ENCODE peak calls at places on chromosome 18, in nine cellular contexts. One of them, this sample, is unnamed.

GRCh38 chr18:48818329-48819254 is 132.2 kb downstream of the SMAD7 start:
- DNase-seq in ACHN: no peak
- DNase-seq in psoas muscle: no peak
- DNase-seq in heart left ventricle: no peak
- DNase-seq in T-helper 17 cell: no peak
- DNase-seq in AG09309: no peak
- DNase-seq in activated CD4-positive, alpha-beta T cell treated with anti-CD3 and anti-CD28 coated beads for 4 hours: no peak
- DNase-seq in NCI-H1105: no peak
- DNase-seq in tibial artery: peak
- DNase-seq in this sample: no peak

GRCh38 chr18:8615397-8616025 is 6.3 kb downstream of the RAB12 start:
- DNase-seq in psoas muscle: no peak
- DNase-seq in activated CD4-positive, alpha-beta T cell treated with anti-CD3 and anti-CD28 coated beads for 4 hours: no peak
- DNase-seq in tibial artery: no peak
- DNase-seq in AG09309: peak
- DNase-seq in T-helper 17 cell: no peak
- DNase-seq in heart left ventricle: peak
- DNase-seq in NCI-H1105: no peak
- DNase-seq in ACHN: peak
- DNase-seq in this sample: no peak

GRCh38 chr18:34977787-34978532 is 63.3 kb upstream of the MAPRE2 start:
- DNase-seq in psoas muscle: peak
- DNase-seq in heart left ventricle: peak
- DNase-seq in activated CD4-positive, alpha-beta T cell treated with anti-CD3 and anti-CD28 coated beads for 4 hours: peak
- DNase-seq in ACHN: peak
- DNase-seq in T-helper 17 cell: peak
- DNase-seq in tibial artery: no peak
- DNase-seq in AG09309: no peak
- DNase-seq in NCI-H1105: peak
- DNase-seq in this sample: peak

GRCh38 chr18:5582054-5582453 is 38.3 kb upstream of the EPB41L3 start:
- DNase-seq in ACHN: no peak
- DNase-seq in psoas muscle: no peak
- DNase-seq in heart left ventricle: no peak
- DNase-seq in AG09309: peak
- DNase-seq in T-helper 17 cell: no peak
- DNase-seq in NCI-H1105: no peak
- DNase-seq in tibial artery: no peak
- DNase-seq in activated CD4-positive, alpha-beta T cell treated with anti-CD3 and anti-CD28 coated beads for 4 hours: no peak
- DNase-seq in this sample: no peak

GRCh38 chr18:10476430-10476829 is 22.0 kb downstream of the APCDD1 start:
- DNase-seq in activated CD4-positive, alpha-beta T cell treated with anti-CD3 and anti-CD28 coated beads for 4 hours: no peak
- DNase-seq in psoas muscle: no peak
- DNase-seq in AG09309: peak
- DNase-seq in NCI-H1105: no peak
- DNase-seq in T-helper 17 cell: no peak
- DNase-seq in ACHN: no peak
- DNase-seq in tibial artery: no peak
- DNase-seq in heart left ventricle: no peak
- DNase-seq in this sample: no peak

GRCh38 chr18:72543362-72544055 is 633 bp downstream of the CBLN2 start:
- DNase-seq in activated CD4-positive, alpha-beta T cell treated with anti-CD3 and anti-CD28 coated beads for 4 hours: no peak
- DNase-seq in NCI-H1105: peak
- DNase-seq in tibial artery: no peak
- DNase-seq in ACHN: peak
- DNase-seq in heart left ventricle: no peak
- DNase-seq in T-helper 17 cell: no peak
- DNase-seq in AG09309: no peak
- DNase-seq in psoas muscle: no peak
- DNase-seq in this sample: no peak

GRCh38 chr18:7822435-7823425 is 255.6 kb downstream of the PTPRM start:
- DNase-seq in T-helper 17 cell: no peak
- DNase-seq in AG09309: no peak
- DNase-seq in activated CD4-positive, alpha-beta T cell treated with anti-CD3 and anti-CD28 coated beads for 4 hours: no peak
- DNase-seq in ACHN: no peak
- DNase-seq in tibial artery: no peak
- DNase-seq in psoas muscle: no peak
- DNase-seq in heart left ventricle: peak
- DNase-seq in NCI-H1105: no peak
- DNase-seq in this sample: no peak

GRCh38 chr18:45231606-45232005 is 383.7 kb upstream of the SLC14A2 start:
- DNase-seq in tibial artery: no peak
- DNase-seq in T-helper 17 cell: no peak
- DNase-seq in activated CD4-positive, alpha-beta T cell treated with anti-CD3 and anti-CD28 coated beads for 4 hours: no peak
- DNase-seq in psoas muscle: no peak
- DNase-seq in NCI-H1105: no peak
- DNase-seq in heart left ventricle: no peak
- DNase-seq in ACHN: no peak
- DNase-seq in AG09309: no peak
- DNase-seq in this sample: no peak

GRCh38 chr18:11500153-11501122 is 109.0 kb upstream of the SLC35G4 start:
- DNase-seq in NCI-H1105: no peak
- DNase-seq in T-helper 17 cell: no peak
- DNase-seq in ACHN: peak
- DNase-seq in psoas muscle: peak
- DNase-seq in activated CD4-positive, alpha-beta T cell treated with anti-CD3 and anti-CD28 coated beads for 4 hours: no peak
- DNase-seq in tibial artery: no peak
- DNase-seq in AG09309: peak
- DNase-seq in heart left ventricle: no peak
- DNase-seq in this sample: no peak

GRCh38 chr18:51739044-51739666 is 541.7 kb upstream of the MEX3C start:
- DNase-seq in NCI-H1105: no peak
- DNase-seq in psoas muscle: no peak
- DNase-seq in activated CD4-positive, alpha-beta T cell treated with anti-CD3 and anti-CD28 coated beads for 4 hours: no peak
- DNase-seq in tibial artery: no peak
- DNase-seq in AG09309: no peak
- DNase-seq in ACHN: no peak
- DNase-seq in T-helper 17 cell: no peak
- DNase-seq in heart left ventricle: no peak
- DNase-seq in this sample: no peak

GRCh38 chr18:3916082-3916481 is 466.1 kb downstream of the TGIF1 start:
- DNase-seq in heart left ventricle: peak
- DNase-seq in activated CD4-positive, alpha-beta T cell treated with anti-CD3 and anti-CD28 coated beads for 4 hours: no peak
- DNase-seq in NCI-H1105: no peak
- DNase-seq in tibial artery: no peak
- DNase-seq in AG09309: no peak
- DNase-seq in psoas muscle: no peak
- DNase-seq in ACHN: no peak
- DNase-seq in T-helper 17 cell: no peak
- DNase-seq in this sample: no peak

GRCh38 chr18:70273021-70273420 is 15.8 kb upstream of the SOCS6 start:
- DNase-seq in tibial artery: no peak
- DNase-seq in ACHN: no peak
- DNase-seq in psoas muscle: no peak
- DNase-seq in activated CD4-positive, alpha-beta T cell treated with anti-CD3 and anti-CD28 coated beads for 4 hours: no peak
- DNase-seq in AG09309: no peak
- DNase-seq in heart left ventricle: no peak
- DNase-seq in T-helper 17 cell: no peak
- DNase-seq in NCI-H1105: no peak
- DNase-seq in this sample: no peak

GRCh38 chr18:74951165-74951760 is 257.7 kb downstream of the PTGR3 start:
- DNase-seq in ACHN: no peak
- DNase-seq in psoas muscle: no peak
- DNase-seq in activated CD4-positive, alpha-beta T cell treated with anti-CD3 and anti-CD28 coated beads for 4 hours: no peak
- DNase-seq in AG09309: peak
- DNase-seq in tibial artery: peak
- DNase-seq in T-helper 17 cell: peak
- DNase-seq in NCI-H1105: no peak
- DNase-seq in heart left ventricle: peak
- DNase-seq in this sample: no peak

GRCh38 chr18:23528580-23529472 is 25.5 kb downstream of the RMC1 start:
- DNase-seq in tibial artery: peak
- DNase-seq in heart left ventricle: no peak
- DNase-seq in NCI-H1105: no peak
- DNase-seq in psoas muscle: peak
- DNase-seq in activated CD4-positive, alpha-beta T cell treated with anti-CD3 and anti-CD28 coated beads for 4 hours: no peak
- DNase-seq in AG09309: peak
- DNase-seq in T-helper 17 cell: no peak
- DNase-seq in ACHN: peak
- DNase-seq in this sample: no peak

GRCh38 chr18:10421859-10422258 is 32.6 kb upstream of the APCDD1 start:
- DNase-seq in heart left ventricle: no peak
- DNase-seq in T-helper 17 cell: no peak
- DNase-seq in NCI-H1105: no peak
- DNase-seq in tibial artery: no peak
- DNase-seq in ACHN: no peak
- DNase-seq in activated CD4-positive, alpha-beta T cell treated with anti-CD3 and anti-CD28 coated beads for 4 hours: no peak
- DNase-seq in AG09309: no peak
- DNase-seq in psoas muscle: peak
- DNase-seq in this sample: no peak

GRCh38 chr18:32875625-32876024 is 102.8 kb upstream of the KLHL14 start:
- DNase-seq in heart left ventricle: no peak
- DNase-seq in T-helper 17 cell: no peak
- DNase-seq in psoas muscle: no peak
- DNase-seq in tibial artery: no peak
- DNase-seq in activated CD4-positive, alpha-beta T cell treated with anti-CD3 and anti-CD28 coated beads for 4 hours: no peak
- DNase-seq in NCI-H1105: no peak
- DNase-seq in ACHN: no peak
- DNase-seq in AG09309: no peak
- DNase-seq in this sample: no peak

GRCh38 chr18:3508576-3509559 is 58.9 kb downstream of the TGIF1 start:
- DNase-seq in NCI-H1105: no peak
- DNase-seq in tibial artery: no peak
- DNase-seq in activated CD4-positive, alpha-beta T cell treated with anti-CD3 and anti-CD28 coated beads for 4 hours: no peak
- DNase-seq in psoas muscle: no peak
- DNase-seq in heart left ventricle: no peak
- DNase-seq in T-helper 17 cell: no peak
- DNase-seq in ACHN: peak
- DNase-seq in AG09309: no peak
- DNase-seq in this sample: no peak

GRCh38 chr18:59961086-59961485 is 61.3 kb downstream of the PMAIP1 start:
- DNase-seq in psoas muscle: no peak
- DNase-seq in T-helper 17 cell: no peak
- DNase-seq in ACHN: no peak
- DNase-seq in AG09309: no peak
- DNase-seq in heart left ventricle: no peak
- DNase-seq in NCI-H1105: no peak
- DNase-seq in activated CD4-positive, alpha-beta T cell treated with anti-CD3 and anti-CD28 coated beads for 4 hours: no peak
- DNase-seq in tibial artery: no peak
- DNase-seq in this sample: no peak

This sample was measured in ascending aorta.